ENCODE peak calls at places on chromosomes 2 and 18, in five cellular contexts. Y is HTR-8/SVneo, P is H54, H is NCI-H774, Q is neural progenitor cell. M is an unnamed sample.

GRCh38 chr2:54528311-54528945 is 72.3 kb downstream of the SPTBN1 start:
- DNase-seq in P (no peak), Q (no peak), H (no peak), Y (no peak), M (no peak)

GRCh38 chr2:20444113-20444992 is 2.5 kb upstream of the RHOB start:
- DNase-seq in Y (no peak), H (no peak), Q (peak; percentile 50), P (no peak), M (peak; percentile 63)

GRCh38 chr2:237326250-237327171 is 87.5 kb downstream of the COL6A3 start:
- DNase-seq in H (no peak), Q (no peak), P (no peak), Y (no peak), M (peak; percentile 58)

GRCh38 chr2:36371963-36372391 is 16.4 kb downstream of the CRIM1 start:
- DNase-seq in Q (peak; percentile 71), Y (no peak), H (no peak), P (no peak), M (no peak)

GRCh38 chr2:46974659-46975058 is 59.1 kb upstream of the MCFD2 start:
- DNase-seq in P (no peak), H (no peak), Y (no peak), Q (no peak), M (no peak)

GRCh38 chr2:62787381-62787780 is 81.9 kb downstream of the EHBP1 start:
- DNase-seq in Q (peak; percentile 42), P (no peak), Y (peak; percentile 37), H (peak; percentile 14), M (no peak)

GRCh38 chr2:200741468-200742202 is 70.1 kb upstream of the BZW1 start:
- DNase-seq in Q (peak; percentile 14), Y (no peak), H (peak; percentile 15), P (no peak), M (no peak)

GRCh38 chr2:203692039-203692710 is 14.3 kb upstream of the CD28 start:
- DNase-seq in Y (no peak), H (no peak), Q (no peak), P (no peak), M (no peak)

GRCh38 chr18:48887905-48888531 is 62.7 kb downstream of the SMAD7 start:
- DNase-seq in P (no peak), H (no peak), Q (peak; percentile 31), Y (no peak), M (no peak)

GRCh38 chr2:160989778-160990177 is 170.4 kb upstream of the TANK start:
- DNase-seq in H (no peak), Y (no peak), Q (no peak), P (no peak), M (no peak)

GRCh38 chr2:41735446-41735845 is 312.4 kb upstream of the PKDCC start:
- DNase-seq in Q (no peak), Y (no peak), H (no peak), P (no peak), M (no peak)

GRCh38 chr2:192544371-192544955 is 349.7 kb upstream of the TMEFF2 start:
- DNase-seq in P (no peak), Q (no peak), Y (peak; percentile 29), H (no peak), M (no peak)

GRCh38 chr2:215149060-215149459 is 10.6 kb upstream of the ABCA12 start:
- DNase-seq in H (no peak), Q (no peak), Y (no peak), P (no peak), M (no peak)

GRCh38 chr2:190277234-190278112 is 42.2 kb downstream of the HIBCH start:
- DNase-seq in P (no peak), Q (peak; percentile 61), H (peak; percentile 2), Y (peak; percentile 10), M (no peak)

GRCh38 chr2:25379535-25379934 is 37.8 kb upstream of the DNMT3A start:
- DNase-seq in H (no peak), Q (no peak), P (no peak), Y (no peak), M (no peak)

GRCh38 chr18:49573835-49574234 is 12.0 kb downstream of the LIPG start:
- DNase-seq in H (no peak), P (no peak), Q (no peak), Y (no peak), M (no peak)

GRCh38 chr2:174035981-174036742 is 71.0 kb upstream of the SP3 start:
- DNase-seq in H (no peak), P (peak; percentile 38), Q (no peak), Y (no peak), M (peak; percentile 72)

GRCh38 chr18:50340078-50340477 is 34.8 kb upstream of the SKA1 start:
- DNase-seq in P (no peak), Q (no peak), Y (no peak), H (no peak), M (no peak)

GRCh38 chr2:15112216-15112615 is 448.9 kb downstream of the NBAS start:
- DNase-seq in H (no peak), Y (no peak), P (no peak), Q (peak; percentile 41), M (no peak)

GRCh38 chr2:187526776-187527175 is 27.5 kb downstream of the TFPI start:
- DNase-seq in Q (peak; percentile 55), H (no peak), Y (no peak), P (no peak), M (no peak)

GRCh38 chr18:79275992-79276391 is 119.7 kb upstream of the NFATC1 start:
- DNase-seq in P (no peak), Y (no peak), H (no peak), Q (no peak), M (no peak)

GRCh38 chr2:69359371-69359770 is 27.7 kb downstream of the GFPT1 start:
- DNase-seq in Q (no peak), P (no peak), H (no peak), Y (no peak), M (no peak)

GRCh38 chr18:58541137-58541788 is 87.6 kb downstream of the ALPK2 start:
- DNase-seq in P (no peak), Q (peak; percentile 59), Y (no peak), H (no peak), M (no peak)

GRCh38 chr2:60880633-60880987 is 764 bp upstream of the REL start:
- DNase-seq in Q (no peak), Y (peak; percentile 24), P (no peak), H (no peak), M (no peak)

GRCh38 chr2:134206573-134206972 is 47.3 kb upstream of the MGAT5 start:
- DNase-seq in Y (no peak), Q (no peak), P (peak; percentile 12), H (no peak), M (no peak)

GRCh38 chr18:11951390-11951851 is 29.9 kb upstream of the IMPA2 start:
- DNase-seq in P (no peak), H (no peak), Q (peak; percentile 21), Y (no peak), M (no peak)

GRCh38 chr18:9475643-9476580 is 599 bp downstream of the RALBP1 start:
- DNase-seq in Q (no peak), H (peak; percentile 61), Y (peak; percentile 36), P (peak; percentile 54), M (no peak)

GRCh38 chr2:27051902-27052645 is 606 bp downstream of the AGBL5 start:
- DNase-seq in H (no peak), Y (no peak), P (no peak), Q (peak; percentile 45), M (no peak)

GRCh38 chr2:232447091-232447620 is 8.8 kb upstream of the ALPI start:
- DNase-seq in P (no peak), Y (no peak), Q (no peak), H (no peak), M (no peak)

GRCh38 chr2:190382851-190383250 is 25.3 kb upstream of the MFSD6 start:
- DNase-seq in Y (peak; percentile 65), H (peak; percentile 6), Q (peak; percentile 39), P (no peak), M (no peak)

GRCh38 chr2:233354971-233355574 is 779 bp downstream of the DGKD start:
- DNase-seq in P (no peak), Q (peak; percentile 31), H (no peak), Y (no peak), M (no peak)